ENCODE peak calls at places on chromosomes 6 and 20, in eight cellular contexts. A is IMR-90, C is transverse colon, O is fibroblast of the aortic adventitia, W is GM06990, U is fibroblast of mammary gland, R is A549, N is A673. P is an unnamed sample.

GRCh38 chr6:74068945-74069570 is 373.1 kb downstream of the CD109 start:
- DNase-seq in A (peak), C (no peak), O (peak), W (no peak), U (peak), R (no peak), N (no peak), P (no peak)

GRCh38 chr6:149864578-149865535 is 698 bp upstream of the LRP11 start:
- DNase-seq in A (peak), C (no peak), O (peak), W (no peak), U (peak), R (peak), N (peak), P (no peak)

GRCh38 chr6:55704421-55704820 is 125.4 kb upstream of the HMGCLL1 start:
- DNase-seq in A (peak), C (no peak), O (peak), W (no peak), U (peak), R (no peak), N (peak), P (no peak)

GRCh38 chr6:93571341-93571740 is 152.0 kb upstream of the EPHA7 start:
- DNase-seq in A (no peak), C (no peak), O (no peak), W (no peak), U (no peak), R (no peak), N (no peak), P (no peak)

GRCh38 chr6:43801489-43802181 is 31.6 kb downstream of the VEGFA start:
- DNase-seq in A (no peak), C (no peak), O (no peak), W (no peak), U (no peak), R (no peak), N (no peak), P (no peak)

GRCh38 chr6:35911871-35912653 is 8.8 kb downstream of the SRPK1 start:
- DNase-seq in A (peak), C (no peak), O (peak), W (no peak), U (peak), R (no peak), N (no peak), P (no peak)

GRCh38 chr6:108623995-108624394 is 63.3 kb downstream of the FOXO3 start:
- DNase-seq in A (no peak), C (no peak), O (no peak), W (no peak), U (no peak), R (no peak), N (no peak), P (no peak)

GRCh38 chr6:149750136-149750609 is 632 bp downstream of the PCMT1 start:
- DNase-seq in A (peak), C (peak), O (peak), W (no peak), U (peak), R (peak), N (peak), P (peak)

GRCh38 chr6:19668710-19669109 is 168.5 kb upstream of the ID4 start:
- DNase-seq in A (no peak), C (no peak), O (peak), W (no peak), U (no peak), R (no peak), N (no peak), P (no peak)

GRCh38 chr20:31923388-31924271 is 28.2 kb downstream of the PDRG1 start:
- DNase-seq in A (no peak), C (no peak), O (no peak), W (peak), U (no peak), R (no peak), N (peak), P (no peak)

GRCh38 chr20:58372836-58373235 is 16.2 kb upstream of the VAPB start:
- DNase-seq in A (no peak), C (no peak), O (no peak), W (no peak), U (no peak), R (no peak), N (no peak), P (no peak)

GRCh38 chr6:35050291-35050987 is 90.7 kb downstream of the TCP11 start:
- DNase-seq in A (no peak), C (no peak), O (no peak), W (no peak), U (no peak), R (no peak), N (no peak), P (no peak)

GRCh38 chr6:97850458-97851218 is 567.6 kb upstream of the MMS22L start:
- DNase-seq in A (no peak), C (no peak), O (peak), W (no peak), U (peak), R (no peak), N (peak), P (no peak)

GRCh38 chr20:23100021-23100753 is 14.1 kb upstream of the CD93 start:
- DNase-seq in A (no peak), C (no peak), O (no peak), W (no peak), U (no peak), R (no peak), N (no peak), P (no peak)

GRCh38 chr20:61597996-61598395 is 345.9 kb downstream of the CDH4 start:
- DNase-seq in A (no peak), C (no peak), O (no peak), W (no peak), U (no peak), R (no peak), N (no peak), P (no peak)

GRCh38 chr20:37095108-37095608 is 639 bp downstream of the RBL1 start:
- DNase-seq in A (no peak), C (peak), O (peak), W (no peak), U (peak), R (no peak), N (no peak), P (no peak)

GRCh38 chr6:56837322-56837894 is 117.5 kb upstream of the BEND6 start:
- DNase-seq in A (no peak), C (no peak), O (no peak), W (no peak), U (no peak), R (no peak), N (no peak), P (no peak)
- H3K4me3 ChIP-seq in A (no peak), C (no peak), O (no peak), W (no peak), U (no peak), R (no peak), N (no peak), P (no peak)

DNA sequence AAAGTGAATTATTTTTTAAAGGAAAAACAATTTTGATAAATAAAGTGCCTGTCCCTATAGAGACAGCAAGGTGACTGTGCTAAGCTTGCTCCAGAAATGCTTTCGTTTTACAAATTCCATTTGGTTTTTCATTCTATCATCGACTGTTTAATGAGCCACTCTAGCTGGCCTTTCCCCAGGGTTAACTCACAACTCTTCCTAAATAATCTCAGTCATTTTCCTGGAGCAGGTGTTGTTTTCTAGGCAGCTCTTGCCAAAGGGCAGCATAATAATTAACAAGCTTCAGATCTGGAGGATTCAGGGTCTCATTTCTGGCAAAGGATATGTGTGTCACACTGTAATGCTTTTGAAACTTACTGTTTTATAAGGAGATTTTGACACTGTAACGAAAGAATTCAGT is 184.2 kb downstream of the KHDC1L start:
- DNase-seq in A (no peak), C (no peak), O (no peak), W (no peak), U (no peak), R (no peak), N (no peak), P (no peak)
- H3K4me3 ChIP-seq in A (no peak), C (no peak), O (no peak), W (no peak), U (no peak), R (no peak), N (no peak), P (no peak)

GRCh38 chr6:31354788-31355539 is 2.0 kb downstream of the HLA-B start:
- DNase-seq in A (no peak), C (no peak), O (no peak), W (peak), U (no peak), R (no peak), N (no peak), P (no peak)
- H3K4me3 ChIP-seq in A (no peak), C (peak), O (peak), W (peak), U (no peak), R (no peak), N (no peak), P (peak)

GRCh38 chr20:774016-774679 is 5.8 kb upstream of the SLC52A3 start:
- DNase-seq in A (no peak), C (no peak), O (no peak), W (no peak), U (no peak), R (no peak), N (no peak), P (no peak)
- H3K4me3 ChIP-seq in A (no peak), C (no peak), O (no peak), W (no peak), U (no peak), R (no peak), N (no peak), P (no peak)

DNA sequence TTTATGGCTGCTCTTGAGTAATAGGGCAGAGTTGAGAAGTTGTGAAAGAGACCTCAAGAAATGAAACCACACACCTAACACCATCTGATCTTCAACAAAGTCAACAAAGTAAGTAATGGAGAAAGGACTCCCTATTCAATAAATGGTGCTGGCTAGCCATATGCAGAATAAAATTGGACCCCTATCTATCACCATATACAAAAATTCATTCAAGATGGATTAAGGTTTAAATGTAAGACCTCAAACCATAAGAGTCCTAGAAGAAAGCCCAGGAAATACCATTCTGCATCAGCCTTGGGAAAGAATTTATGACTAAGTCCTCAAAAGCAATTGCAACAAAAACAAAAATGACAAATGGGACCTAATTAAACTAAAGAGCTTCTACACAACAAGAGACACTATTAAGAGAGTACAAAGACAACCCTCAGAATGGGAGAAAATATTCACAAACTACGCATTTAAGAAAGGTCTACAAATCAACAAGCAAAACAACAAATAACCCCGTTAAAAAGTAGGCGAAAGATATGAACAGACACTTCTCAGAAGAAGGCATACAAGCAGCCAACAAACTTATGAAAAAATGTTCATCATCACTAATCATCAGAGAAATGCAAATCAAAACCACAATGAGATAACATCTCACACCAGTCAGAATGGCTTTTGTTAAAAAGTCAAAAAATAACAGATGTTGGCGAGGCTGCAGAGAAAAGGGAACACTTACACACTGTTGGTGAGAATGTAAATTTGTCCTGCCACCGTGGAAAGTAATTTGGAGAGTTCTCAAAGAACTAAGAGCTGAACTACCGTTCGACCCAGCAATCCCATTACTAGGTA is 4.0 kb downstream of the MAP3K5 start:
- DNase-seq in A (peak), C (no peak), O (peak), W (no peak), U (peak), R (no peak), N (peak), P (no peak)
- H3K4me3 ChIP-seq in A (no peak), C (no peak), O (no peak), W (peak), U (peak), R (no peak), N (no peak), P (peak)

P was measured in ovary.